ENCODE peak calls at places on chromosomes 4 and X, in five cellular contexts. S is germinal center, N is renal cortical epithelial cell, J is H4, R is non-pigmented ciliary epithelial cell. Q is an unnamed sample.

GRCh38 chr4:39280770-39281169 is 85.4 kb downstream of the RFC1 start:
- DNase-seq in S (no peak), J (no peak), R (no peak), N (no peak), Q (no peak)

GRCh38 chrX:47446431-47446830 is 36.6 kb downstream of the ZNF41 start:
- DNase-seq in J (no peak), S (no peak), N (no peak), R (no peak), Q (no peak)

GRCh38 chr4:336099-336892 is 1.3 kb upstream of the ZNF141 start:
- DNase-seq in J (no peak), R (no peak), S (peak), N (no peak), Q (no peak)

GRCh38 chr4:48898733-48899431 is 7.7 kb downstream of the OCIAD2 start:
- DNase-seq in N (no peak), J (no peak), R (no peak), S (no peak), Q (no peak)

GRCh38 chr4:100786481-100786880 is 268.7 kb upstream of the EMCN start:
- DNase-seq in R (no peak), N (no peak), J (no peak), S (no peak), Q (no peak)

GRCh38 chr4:1410491-1411325 is 4.5 kb upstream of the NKX1-1 start:
- DNase-seq in N (no peak), S (peak), J (peak), R (no peak), Q (no peak)

GRCh38 chr4:143399113-143399949 is 62.7 kb downstream of the GAB1 start:
- DNase-seq in J (peak), R (no peak), S (no peak), N (peak), Q (no peak)

GRCh38 chrX:30212172-30212571 is 3.2 kb upstream of the MAGEB2 start:
- DNase-seq in S (no peak), J (no peak), N (no peak), R (no peak), Q (no peak)

GRCh38 chrX:111447298-111447697 is 35.3 kb upstream of the DCX start:
- DNase-seq in S (no peak), N (no peak), J (peak), R (no peak), Q (no peak)

GRCh38 chrX:72101597-72102037 is 30.1 kb downstream of the RTL5 start:
- DNase-seq in J (no peak), S (no peak), N (peak), R (no peak), Q (no peak)

GRCh38 chr4:177214935-177215334 is 94.7 kb upstream of the NEIL3 start:
- DNase-seq in S (no peak), R (no peak), J (no peak), N (peak), Q (no peak)

GRCh38 chr4:141131738-141132688 is 1.3 kb downstream of the RNF150 start:
- DNase-seq in S (no peak), R (no peak), N (no peak), J (no peak), Q (no peak)

GRCh38 chr4:106033469-106033868 is 138.2 kb downstream of the NPNT start:
- DNase-seq in N (no peak), R (no peak), S (no peak), J (no peak), Q (no peak)

GRCh38 chrX:69072486-69073006 is 92.7 kb downstream of the PJA1 start:
- DNase-seq in J (no peak), N (no peak), S (no peak), R (no peak), Q (no peak)

GRCh38 chr4:87353592-87353991 is 30.9 kb upstream of the HSD17B13 start:
- DNase-seq in J (peak), N (peak), R (peak), S (peak), Q (no peak)

GRCh38 chr4:26124753-26125236 is 196.0 kb upstream of the RBPJ start:
- DNase-seq in N (no peak), R (no peak), J (peak), S (no peak), Q (no peak)

Q was measured in NCI-H2107.